ENCODE peak calls at places on chromosome 6, in seven cellular contexts. Q is breast epithelium, T is HepG2, J is K562, U is uterus, S is gastrocnemius medialis, F is lower leg skin. Y is an unnamed sample.

GRCh38 chr6:71252407-71252806 is 36.2 kb upstream of the OGFRL1 start:
- DNase-seq in T (no peak), S (no peak), F (no peak), Q (no peak), U (no peak), J (no peak), Y (no peak)

GRCh38 chr6:116034327-116034726 is 26.4 kb downstream of the FRK start:
- DNase-seq in Q (no peak), S (no peak), F (no peak), T (no peak), U (no peak), J (peak), Y (no peak)

GRCh38 chr6:3209114-3210023 is 18.1 kb downstream of the TUBB2B start:
- DNase-seq in Q (peak), F (peak), U (peak), J (peak), T (peak), S (no peak), Y (peak)

GRCh38 chr6:16555550-16555949 is 205.7 kb downstream of the ATXN1 start:
- DNase-seq in U (no peak), T (no peak), Q (no peak), J (no peak), F (no peak), S (no peak), Y (no peak)

GRCh38 chr6:16800942-16801341 is 39.7 kb upstream of the ATXN1 start:
- DNase-seq in F (no peak), Q (no peak), T (no peak), U (no peak), J (no peak), S (no peak), Y (no peak)

GRCh38 chr6:150881911-150882481 is 16.5 kb downstream of the MTHFD1L start:
- DNase-seq in T (peak), F (peak), J (peak), U (peak), Q (peak), S (no peak), Y (peak)

GRCh38 chr6:105608711-105609374 is 206.0 kb upstream of the PREP start:
- DNase-seq in U (no peak), Q (no peak), S (no peak), T (peak), F (no peak), J (no peak), Y (no peak)

GRCh38 chr6:968791-969190 is 275.9 kb upstream of the EXOC2 start:
- DNase-seq in J (no peak), Q (no peak), U (no peak), T (no peak), F (no peak), S (no peak), Y (no peak)

GRCh38 chr6:13877116-13877515 is 47.6 kb upstream of the RNF182 start:
- DNase-seq in U (no peak), F (no peak), S (no peak), J (peak), Q (no peak), T (no peak), Y (no peak)

GRCh38 chr6:29493261-29493660 is 5.5 kb upstream of the MAS1L start:
- DNase-seq in U (no peak), S (no peak), Q (no peak), T (no peak), J (no peak), F (no peak), Y (no peak)

GRCh38 chr6:6176132-6176531 is 144.3 kb downstream of the F13A1 start:
- DNase-seq in S (no peak), F (no peak), Q (no peak), U (no peak), T (no peak), J (no peak), Y (no peak)

GRCh38 chr6:161214722-161215121 is 59.1 kb downstream of the AGPAT4 start:
- DNase-seq in T (no peak), U (no peak), J (peak), F (no peak), S (no peak), Q (no peak), Y (no peak)

GRCh38 chr6:42292002-42292735 is 74.5 kb upstream of the MRPS10 start:
- DNase-seq in F (no peak), J (no peak), S (no peak), T (no peak), Q (no peak), U (no peak), Y (no peak)

GRCh38 chr6:40500227-40500626 is 86.9 kb downstream of the LRFN2 start:
- DNase-seq in F (no peak), Q (no peak), T (no peak), J (no peak), U (no peak), S (no peak), Y (no peak)

GRCh38 chr6:161835426-161836029 is 561.7 kb upstream of the AGPAT4 start:
- DNase-seq in J (no peak), F (no peak), Q (no peak), T (peak), U (no peak), S (no peak), Y (peak)

GRCh38 chr6:43809417-43810305 is 39.6 kb downstream of the VEGFA start:
- DNase-seq in J (peak), F (no peak), T (peak), U (no peak), Q (no peak), S (no peak), Y (peak)

GRCh38 chr6:136751478-136751956 is 40.8 kb downstream of the MAP3K5 start:
- DNase-seq in U (no peak), T (no peak), J (no peak), F (no peak), S (no peak), Q (no peak), Y (no peak)

GRCh38 chr6:129481706-129482105 is 228.3 kb downstream of the ARHGAP18 start:
- DNase-seq in S (no peak), J (no peak), T (no peak), F (no peak), Q (no peak), U (no peak), Y (no peak)

GRCh38 chr6:12012566-12013367 is 655 bp downstream of the HIVEP1 start:
- DNase-seq in J (peak), F (peak), U (peak), T (peak), S (peak), Q (peak), Y (peak)

GRCh38 chr6:34671801-34672656 is 24.5 kb downstream of the ILRUN start:
- DNase-seq in Q (no peak), U (no peak), J (peak), F (no peak), S (no peak), T (no peak), Y (no peak)

GRCh38 chr6:126905917-126906316 is 212.6 kb upstream of the RSPO3 start:
- DNase-seq in J (no peak), Q (no peak), T (no peak), F (no peak), U (no peak), S (no peak), Y (no peak)

GRCh38 chr6:14121936-14122344 is 4.4 kb downstream of the CD83 start:
- DNase-seq in Q (no peak), U (no peak), F (peak), J (no peak), S (no peak), T (no peak), Y (peak)

GRCh38 chr6:25130518-25130917 is 148.7 kb upstream of the CARMIL1 start:
- DNase-seq in U (no peak), J (no peak), F (no peak), Q (no peak), T (no peak), S (no peak), Y (no peak)

GRCh38 chr6:114810468-114810867 is 467.6 kb upstream of the HS3ST5 start:
- DNase-seq in S (no peak), F (no peak), Q (no peak), U (no peak), J (no peak), T (no peak), Y (no peak)

GRCh38 chr6:48560408-48560807 is 449.4 kb upstream of the PTCHD4 start:
- DNase-seq in J (no peak), Q (no peak), F (no peak), S (no peak), T (no peak), U (no peak), Y (no peak)

GRCh38 chr6:2725999-2726567 is 24.6 kb downstream of the MYLK4 start:
- DNase-seq in U (no peak), J (peak), T (no peak), Q (no peak), S (no peak), F (no peak), Y (peak)

GRCh38 chr6:20644667-20645370 is 110.6 kb downstream of the CDKAL1 start:
- DNase-seq in T (no peak), J (no peak), Q (no peak), F (no peak), U (no peak), S (no peak), Y (no peak)

GRCh38 chr6:10968776-10969175 is 75.3 kb downstream of the ELOVL2 start:
- DNase-seq in T (no peak), F (no peak), U (no peak), J (no peak), Q (no peak), S (no peak), Y (no peak)

GRCh38 chr6:148550569-148550968 is 196.3 kb upstream of the UST start:
- DNase-seq in F (no peak), U (no peak), J (no peak), Q (no peak), S (no peak), T (peak), Y (no peak)

GRCh38 chr6:43490523-43490939 is 13.2 kb downstream of the TJAP1 start:
- DNase-seq in U (no peak), J (no peak), Q (no peak), S (no peak), T (peak), F (no peak), Y (no peak)

GRCh38 chr6:42338573-42339218 is 113.0 kb downstream of the TRERF1 start:
- DNase-seq in U (no peak), S (no peak), Q (no peak), J (peak), F (no peak), T (no peak), Y (no peak)

GRCh38 chr6:130600880-130601341 is 226.3 kb upstream of the SMLR1 start:
- DNase-seq in J (no peak), Q (no peak), F (no peak), S (no peak), T (no peak), U (no peak), Y (no peak)

GRCh38 chr6:89500486-89501020 is 67.6 kb downstream of the ANKRD6 start:
- DNase-seq in S (no peak), J (no peak), Q (no peak), F (no peak), U (no peak), T (no peak), Y (no peak)

GRCh38 chr6:24093381-24093780 is 32.6 kb upstream of the NRSN1 start:
- DNase-seq in T (no peak), F (no peak), S (no peak), U (no peak), Q (no peak), J (no peak), Y (no peak)

GRCh38 chr6:159691133-159691962 is 1.7 kb downstream of the SOD2 start:
- DNase-seq in Q (no peak), J (peak), T (peak), U (no peak), F (peak), S (no peak), Y (no peak)

GRCh38 chr6:149094934-149095341 is 222.6 kb upstream of the TAB2 start:
- DNase-seq in J (no peak), T (no peak), F (no peak), S (no peak), U (no peak), Q (no peak), Y (no peak)

GRCh38 chr6:47075741-47076421 is 33.7 kb upstream of the ADGRF1 start:
- DNase-seq in T (peak), Q (no peak), U (no peak), S (no peak), J (no peak), F (no peak), Y (no peak)

GRCh38 chr6:32442977-32443552 is 3.4 kb downstream of the HLA-DRA start:
- DNase-seq in U (no peak), T (no peak), Q (no peak), J (no peak), F (no peak), S (no peak), Y (no peak)
- TF ChIP-seq POLR2A in U (no peak), T (no peak), Q (no peak), J (no peak), F (no peak), S (no peak), Y (no peak)

GRCh38 chr6:118650500-118651281 is 700 bp downstream of the CEP85L start:
- DNase-seq in T (no peak), J (peak), F (peak), S (peak), Q (no peak), U (peak), Y (peak)
- TF ChIP-seq POLR2A in T (no peak), J (no peak), F (no peak), S (peak), Q (no peak), U (peak), Y (no peak)

DNA sequence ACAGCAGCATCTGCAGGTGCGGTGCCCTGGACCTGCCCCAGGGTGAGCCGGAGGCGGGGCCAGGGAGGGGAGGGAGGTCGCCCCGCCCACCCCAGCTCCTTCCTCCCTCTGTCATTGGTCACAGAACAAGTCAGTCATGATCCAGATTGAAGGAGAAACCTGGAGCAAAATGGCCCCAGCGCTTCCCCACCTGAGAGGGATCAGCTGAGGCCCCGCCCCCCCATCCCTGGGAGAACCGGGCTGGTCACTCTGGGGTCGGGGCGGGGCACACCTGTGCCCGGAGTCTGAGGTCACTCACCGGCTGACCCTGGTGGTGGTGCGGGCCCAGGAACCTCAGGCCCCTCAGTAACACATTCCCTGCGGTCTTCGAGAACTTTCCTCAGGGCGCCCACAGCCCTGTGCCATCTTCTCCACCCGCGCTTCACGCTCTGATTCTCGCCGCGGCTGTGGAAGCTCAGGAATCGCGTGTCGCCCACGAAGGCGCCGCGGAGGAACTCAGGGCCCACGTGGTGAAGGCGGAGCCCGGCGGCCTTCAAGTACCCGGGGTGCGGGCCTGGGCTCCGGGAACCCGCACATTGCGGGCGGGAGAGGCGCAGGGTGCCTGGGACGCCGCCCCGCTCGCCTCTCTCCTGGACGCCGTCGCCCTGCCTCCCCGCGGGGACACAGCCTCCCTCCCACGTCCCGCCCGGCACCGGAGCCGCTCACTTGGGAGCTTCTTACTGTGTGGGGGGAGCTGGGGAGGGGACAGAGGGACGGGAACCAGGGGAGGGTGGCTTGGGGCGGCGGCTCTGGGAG is 36.4 kb upstream of the HLA-C start:
- DNase-seq in Q (peak), J (peak), T (no peak), F (no peak), S (no peak), U (no peak), Y (peak)
- TF ChIP-seq POLR2A in Q (no peak), J (no peak), T (no peak), F (no peak), S (no peak), U (no peak), Y (no peak)

GRCh38 chr6:87151786-87152527 is 3.4 kb upstream of the ZNF292 start:
- DNase-seq in S (peak), F (peak), U (peak), T (no peak), J (no peak), Q (peak), Y (peak)
- TF ChIP-seq POLR2A in S (no peak), F (no peak), U (peak), T (no peak), J (no peak), Q (peak), Y (peak)

DNA sequence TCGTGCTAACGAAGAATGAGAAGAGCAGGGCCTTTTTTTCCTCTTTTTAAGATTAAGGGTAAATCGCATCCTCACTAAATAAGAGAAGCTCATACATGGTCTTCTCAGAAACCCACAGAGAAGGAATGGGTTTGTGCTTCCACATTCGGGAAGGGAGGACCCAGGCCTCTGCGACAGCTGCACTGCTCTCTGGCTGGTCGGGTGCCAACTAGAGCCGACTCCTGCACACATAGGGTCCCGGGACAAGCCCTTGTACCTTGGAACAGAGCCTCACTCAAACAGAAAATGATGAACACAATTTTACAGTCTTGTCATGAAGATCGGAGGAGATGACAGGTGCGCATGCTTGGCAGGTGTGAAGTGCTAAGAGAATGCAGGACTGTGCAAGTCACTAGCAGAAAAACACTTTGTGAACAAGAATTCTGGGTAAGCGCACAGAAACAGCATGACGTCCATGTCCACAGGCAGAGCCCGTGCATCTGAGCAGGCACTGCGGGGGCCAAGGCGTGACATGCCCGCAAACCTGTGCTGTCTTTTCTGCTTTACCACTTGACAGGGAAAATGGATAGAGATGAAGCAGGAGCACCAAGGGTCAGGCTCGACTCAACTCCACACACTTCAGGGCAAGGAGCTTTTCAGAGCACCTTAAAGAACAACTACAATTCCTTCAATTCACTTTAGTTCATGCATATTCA is 101.0 kb upstream of the MPC1 start:
- DNase-seq in T (no peak), U (no peak), S (no peak), J (no peak), F (no peak), Q (no peak), Y (no peak)
- TF ChIP-seq POLR2A in T (no peak), U (no peak), S (no peak), J (no peak), F (no peak), Q (no peak), Y (no peak)

GRCh38 chr6:79233611-79234149 is 802 bp downstream of the HMGN3 start:
- DNase-seq in F (peak), J (peak), S (peak), T (peak), U (peak), Q (peak), Y (peak)
- TF ChIP-seq POLR2A in F (no peak), J (peak), S (peak), T (peak), U (peak), Q (peak), Y (peak)

GRCh38 chr6:156685823-156686428 is 91.3 kb upstream of the ARID1B start:
- DNase-seq in S (no peak), J (peak), T (no peak), Q (no peak), F (no peak), U (no peak), Y (no peak)

GRCh38 chr6:156687875-156688549 is 89.2 kb upstream of the ARID1B start:
- DNase-seq in Q (no peak), S (no peak), U (no peak), J (peak), T (no peak), F (peak), Y (no peak)

GRCh38 chr6:156689656-156690055 is 87.5 kb upstream of the ARID1B start:
- DNase-seq in Q (no peak), T (no peak), J (no peak), U (no peak), F (peak), S (no peak), Y (no peak)

GRCh38 chr6:156686429-156686939 is 90.7 kb upstream of the ARID1B start:
- DNase-seq in S (peak), J (no peak), T (peak), F (peak), Q (peak), U (no peak), Y (no peak)

GRCh38 chr6:156686940-156687874 is 90.0 kb upstream of the ARID1B start:
- DNase-seq in J (peak), U (peak), S (peak), Q (peak), F (peak), T (peak), Y (peak)
- TF ChIP-seq POLR2A in J (peak), U (peak), S (peak), Q (peak), F (no peak), T (peak), Y (peak)